ENCODE peak calls at places on chromosomes 11 and 22, in six cellular contexts. L is NCI-H187, A is DMS153, W is heart right ventricle, K is H54, E is NCI-H1417 treated with DMSO at 0.1 percent for 48 hours. F is an unnamed sample.

GRCh38 chr11:3213659-3214419 is 4.8 kb downstream of the MRGPRG start:
- DNase-seq in A (no peak), E (no peak), L (no peak), W (no peak), K (no peak), F (no peak)

GRCh38 chr22:19904174-19904856 is 37.3 kb upstream of the COMT start:
- DNase-seq in A (no peak), K (no peak), E (no peak), L (no peak), W (no peak), F (no peak)

GRCh38 chr11:103624708-103625623 is 411.5 kb upstream of the DDI1 start:
- DNase-seq in W (no peak), A (no peak), K (peak), E (no peak), L (no peak), F (no peak)

GRCh38 chr22:44464000-44464399 is 34.0 kb downstream of the RTL6 start:
- DNase-seq in W (no peak), K (no peak), L (no peak), E (no peak), A (no peak), F (no peak)

GRCh38 chr22:41479671-41480396 is 10.9 kb downstream of the ACO2 start:
- DNase-seq in E (no peak), L (no peak), K (peak), W (no peak), A (no peak), F (no peak)

GRCh38 chr11:18321622-18321990 is 334 bp downstream of the HPS5 start:
- DNase-seq in E (no peak), K (no peak), L (no peak), W (no peak), A (no peak), F (no peak)

GRCh38 chr11:34149786-34150185 is 44.4 kb downstream of the NAT10 start:
- DNase-seq in E (no peak), K (peak), W (no peak), L (no peak), A (no peak), F (no peak)

GRCh38 chr22:17779286-17780115 is 5.2 kb upstream of the BID start:
- DNase-seq in L (no peak), K (no peak), A (no peak), W (no peak), E (no peak), F (no peak)

GRCh38 chr22:21941921-21942320 is 10.7 kb downstream of the PPM1F start:
- DNase-seq in A (no peak), K (no peak), W (no peak), E (no peak), L (no peak), F (no peak)

GRCh38 chr11:81869337-81870065 is 864.2 kb downstream of the FAM181B start:
- DNase-seq in W (no peak), E (no peak), L (no peak), A (no peak), K (no peak), F (no peak)

GRCh38 chr11:28679795-28680194 is 571.6 kb downstream of the METTL15 start:
- DNase-seq in A (no peak), L (no peak), K (no peak), E (no peak), W (no peak), F (no peak)

GRCh38 chr11:9972917-9973504 is 309.1 kb downstream of the SWAP70 start:
- DNase-seq in K (no peak), A (no peak), W (peak), E (no peak), L (peak), F (peak)